ENCODE peak calls at places on chromosomes 7 and 10, in four cellular contexts. T, A, K and R are unnamed samples.

GRCh38 chr7:158816271-158816670 is 13.0 kb downstream of the ESYT2 start:
- DNase-seq in T (no peak), A (no peak), K (no peak), R (no peak)

GRCh38 chr10:107814865-107815487 is 650.5 kb upstream of the SORCS1 start:
- DNase-seq in K (no peak), A (peak; percentile 36), T (peak; percentile 20), R (peak; percentile 54)

GRCh38 chr10:80196270-80196949 is 8.9 kb downstream of the ANXA11 start:
- DNase-seq in T (peak; percentile 68), K (no peak), A (no peak), R (no peak)

GRCh38 chr7:47472444-47473157 is 109.3 kb downstream of the TNS3 start:
- DNase-seq in K (no peak), A (no peak), T (no peak), R (no peak)

GRCh38 chr7:50369408-50370026 is 65.0 kb downstream of the IKZF1 start:
- DNase-seq in A (no peak), T (peak; percentile 51), K (peak; percentile 70), R (peak; percentile 57)

GRCh38 chr7:12119638-12120303 is 91.3 kb upstream of the TMEM106B start:
- DNase-seq in A (no peak), T (no peak), K (no peak), R (peak; percentile 8)

GRCh38 chr10:69223028-69223342 is 2.9 kb downstream of the HKDC1 start:
- DNase-seq in T (no peak), A (no peak), K (no peak), R (no peak)

GRCh38 chr7:148303295-148304013 is 287.1 kb upstream of the C7orf33 start:
- DNase-seq in T (no peak), K (no peak), A (no peak), R (peak; percentile 35)

GRCh38 chr7:115840702-115841101 is 189.9 kb downstream of the TFEC start:
- DNase-seq in K (no peak), A (no peak), T (no peak), R (no peak)

GRCh38 chr10:132478341-132479023 is 59.1 kb upstream of the INPP5A start:
- DNase-seq in T (no peak), K (no peak), A (no peak), R (no peak)

GRCh38 chr10:14660872-14661271 is 113.8 kb downstream of the FAM107B start:
- DNase-seq in A (no peak), T (no peak), K (no peak), R (no peak)

DNA sequence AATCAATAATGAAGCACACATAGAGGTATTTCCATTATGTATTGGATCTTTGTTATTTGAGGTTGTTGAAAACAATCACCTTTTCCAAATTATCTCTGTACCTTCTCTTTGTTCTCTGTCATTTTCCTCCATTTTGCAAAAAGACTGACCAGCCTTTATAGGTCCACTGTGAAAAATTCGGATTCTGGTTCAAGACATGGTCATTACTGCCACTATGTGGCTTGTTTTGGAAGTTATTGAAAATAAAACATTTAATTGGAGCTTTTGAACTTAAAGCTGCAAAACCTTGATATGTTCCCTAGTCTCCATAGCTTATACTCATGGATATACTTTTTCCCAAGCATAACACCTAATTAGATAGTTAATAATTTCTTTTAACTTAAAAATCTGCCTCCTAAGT is 1094.4 kb downstream of the NRG3 start:
- DNase-seq in K (no peak), T (no peak), A (no peak), R (peak; percentile 14)
- TF ChIP-seq NRF1 in K (no peak), T (no peak), A (no peak), R (no peak)

GRCh38 chr7:156064921-156065386 is 252.7 kb upstream of the SHH start:
- DNase-seq in T (no peak), A (no peak), K (no peak), R (no peak)
- TF ChIP-seq JUND in T (no peak), A (no peak), K (no peak), R (no peak)

GRCh38 chr7:44101966-44102845 is 1.9 kb upstream of the AEBP1 start:
- DNase-seq in A (no peak), T (no peak), K (no peak), R (no peak)
- TF ChIP-seq NRF1 in A (no peak), T (no peak), K (no peak), R (no peak)

DNA sequence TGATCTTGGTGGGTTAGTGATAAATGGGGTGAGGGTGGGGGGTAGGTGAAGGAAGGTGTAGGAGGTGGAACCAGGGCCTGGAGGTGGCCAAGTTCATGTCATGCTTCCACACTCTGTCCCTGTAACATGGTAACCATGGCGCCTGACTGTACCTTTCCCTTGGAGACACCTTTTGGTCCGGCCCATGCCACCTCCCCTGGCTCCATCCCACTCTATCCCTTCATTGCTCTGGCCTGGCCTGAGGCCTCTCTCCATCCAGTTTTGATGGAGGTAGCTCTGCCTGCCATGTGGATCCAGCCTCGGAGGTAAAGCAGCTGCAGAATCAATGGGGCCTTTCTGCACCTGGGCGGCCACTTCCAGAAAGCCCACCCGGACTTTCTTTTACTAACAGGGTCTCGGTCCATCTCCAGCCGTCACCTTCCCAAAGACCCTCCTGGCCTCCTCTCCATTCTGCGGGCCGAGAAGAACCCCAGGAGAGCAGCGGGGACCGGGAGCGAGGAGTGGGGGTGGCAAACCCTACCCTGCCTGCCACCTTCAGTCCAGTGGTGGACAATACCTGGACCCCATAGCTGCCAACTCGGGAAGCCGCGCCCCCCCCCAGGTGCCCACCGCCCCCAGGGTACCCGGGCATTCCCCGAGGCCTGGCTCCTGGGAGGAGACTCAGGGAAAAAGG is 504 bp upstream of the TRRAP start:
- DNase-seq in A (no peak), K (no peak), T (no peak), R (peak; percentile 24)
- TF ChIP-seq JUND in A (no peak), K (no peak), T (no peak), R (no peak)

GRCh38 chr7:3518546-3518945 is 217.5 kb downstream of the SDK1 start:
- DNase-seq in A (no peak), K (no peak), T (no peak), R (no peak)
- TF ChIP-seq NRF1 in A (no peak), K (no peak), T (no peak), R (no peak)